ENCODE peak calls at places on chromosomes 6 and 20, in nine cellular contexts. One of them, this sample, is unnamed.

GRCh38 chr6:35494161-35494563 is 2.7 kb downstream of the TEAD3 start:
- DNase-seq in activated CD4-positive, alpha-beta T cell treated with anti-CD3 and anti-CD28 coated beads, Interleukin-2, amount 10 ng/mL, durations not matched to agents 7 days and 5 days: no peak
- DNase-seq in stimulated activated CD8-positive, alpha-beta memory T cell treated with anti-CD3 and anti-CD28 coated beads, Interleukin-15, amount 100 ng/mL, for 1 hour: no peak
- DNase-seq in tibial artery: no peak
- DNase-seq in mucosa of gallbladder: no peak
- DNase-seq in prostate gland: no peak
- DNase-seq in left colon: no peak
- DNase-seq in stimulated activated naive CD4-positive, alpha-beta T cell: no peak
- DNase-seq in naive B cell: no peak
- DNase-seq in this sample: no peak

GRCh38 chr20:11502051-11502450 is 415.6 kb upstream of the BTBD3 start:
- DNase-seq in mucosa of gallbladder: no peak
- DNase-seq in left colon: no peak
- DNase-seq in activated CD4-positive, alpha-beta T cell treated with anti-CD3 and anti-CD28 coated beads, Interleukin-2, amount 10 ng/mL, durations not matched to agents 7 days and 5 days: no peak
- DNase-seq in tibial artery: no peak
- DNase-seq in prostate gland: no peak
- DNase-seq in naive B cell: no peak
- DNase-seq in stimulated activated CD8-positive, alpha-beta memory T cell treated with anti-CD3 and anti-CD28 coated beads, Interleukin-15, amount 100 ng/mL, for 1 hour: no peak
- DNase-seq in stimulated activated naive CD4-positive, alpha-beta T cell: no peak
- DNase-seq in this sample: no peak

GRCh38 chr6:137282253-137282652 is 63.1 kb upstream of the IFNGR1 start:
- DNase-seq in activated CD4-positive, alpha-beta T cell treated with anti-CD3 and anti-CD28 coated beads, Interleukin-2, amount 10 ng/mL, durations not matched to agents 7 days and 5 days: no peak
- DNase-seq in left colon: no peak
- DNase-seq in tibial artery: no peak
- DNase-seq in naive B cell: peak; percentile 26
- DNase-seq in stimulated activated naive CD4-positive, alpha-beta T cell: no peak
- DNase-seq in prostate gland: no peak
- DNase-seq in stimulated activated CD8-positive, alpha-beta memory T cell treated with anti-CD3 and anti-CD28 coated beads, Interleukin-15, amount 100 ng/mL, for 1 hour: no peak
- DNase-seq in mucosa of gallbladder: no peak
- DNase-seq in this sample: no peak

GRCh38 chr6:167855825-167856425 is 29.2 kb downstream of the AFDN start:
- DNase-seq in tibial artery: no peak
- DNase-seq in left colon: no peak
- DNase-seq in prostate gland: no peak
- DNase-seq in naive B cell: no peak
- DNase-seq in activated CD4-positive, alpha-beta T cell treated with anti-CD3 and anti-CD28 coated beads, Interleukin-2, amount 10 ng/mL, durations not matched to agents 7 days and 5 days: no peak
- DNase-seq in stimulated activated CD8-positive, alpha-beta memory T cell treated with anti-CD3 and anti-CD28 coated beads, Interleukin-15, amount 100 ng/mL, for 1 hour: no peak
- DNase-seq in mucosa of gallbladder: no peak
- DNase-seq in stimulated activated naive CD4-positive, alpha-beta T cell: no peak
- DNase-seq in this sample: no peak

GRCh38 chr6:32154514-32155161 is 697 bp downstream of the PPT2 start:
- DNase-seq in prostate gland: peak; percentile 79
- DNase-seq in stimulated activated CD8-positive, alpha-beta memory T cell treated with anti-CD3 and anti-CD28 coated beads, Interleukin-15, amount 100 ng/mL, for 1 hour: peak; percentile 37
- DNase-seq in activated CD4-positive, alpha-beta T cell treated with anti-CD3 and anti-CD28 coated beads, Interleukin-2, amount 10 ng/mL, durations not matched to agents 7 days and 5 days: peak; percentile 77
- DNase-seq in mucosa of gallbladder: peak; percentile 69
- DNase-seq in left colon: peak; percentile 86
- DNase-seq in stimulated activated naive CD4-positive, alpha-beta T cell: peak; percentile 53
- DNase-seq in naive B cell: peak; percentile 73
- DNase-seq in tibial artery: peak; percentile 60
- DNase-seq in this sample: peak; percentile 42

GRCh38 chr20:41454250-41454649 is 87.6 kb upstream of the EMILIN3 start:
- DNase-seq in left colon: no peak
- DNase-seq in stimulated activated CD8-positive, alpha-beta memory T cell treated with anti-CD3 and anti-CD28 coated beads, Interleukin-15, amount 100 ng/mL, for 1 hour: no peak
- DNase-seq in prostate gland: no peak
- DNase-seq in tibial artery: no peak
- DNase-seq in stimulated activated naive CD4-positive, alpha-beta T cell: no peak
- DNase-seq in naive B cell: no peak
- DNase-seq in activated CD4-positive, alpha-beta T cell treated with anti-CD3 and anti-CD28 coated beads, Interleukin-2, amount 10 ng/mL, durations not matched to agents 7 days and 5 days: no peak
- DNase-seq in mucosa of gallbladder: no peak
- DNase-seq in this sample: no peak

GRCh38 chr20:17461941-17462340 is 69.2 kb downstream of the BFSP1 start:
- DNase-seq in stimulated activated naive CD4-positive, alpha-beta T cell: no peak
- DNase-seq in stimulated activated CD8-positive, alpha-beta memory T cell treated with anti-CD3 and anti-CD28 coated beads, Interleukin-15, amount 100 ng/mL, for 1 hour: no peak
- DNase-seq in activated CD4-positive, alpha-beta T cell treated with anti-CD3 and anti-CD28 coated beads, Interleukin-2, amount 10 ng/mL, durations not matched to agents 7 days and 5 days: no peak
- DNase-seq in tibial artery: no peak
- DNase-seq in left colon: no peak
- DNase-seq in prostate gland: no peak
- DNase-seq in naive B cell: no peak
- DNase-seq in mucosa of gallbladder: no peak
- DNase-seq in this sample: no peak

GRCh38 chr20:11935754-11936551 is 18.3 kb downstream of the BTBD3 start:
- DNase-seq in naive B cell: no peak
- DNase-seq in activated CD4-positive, alpha-beta T cell treated with anti-CD3 and anti-CD28 coated beads, Interleukin-2, amount 10 ng/mL, durations not matched to agents 7 days and 5 days: no peak
- DNase-seq in prostate gland: no peak
- DNase-seq in stimulated activated naive CD4-positive, alpha-beta T cell: no peak
- DNase-seq in tibial artery: no peak
- DNase-seq in left colon: no peak
- DNase-seq in stimulated activated CD8-positive, alpha-beta memory T cell treated with anti-CD3 and anti-CD28 coated beads, Interleukin-15, amount 100 ng/mL, for 1 hour: no peak
- DNase-seq in mucosa of gallbladder: no peak
- DNase-seq in this sample: no peak

GRCh38 chr20:51979226-51979625 is 176.9 kb upstream of the SALL4 start:
- DNase-seq in activated CD4-positive, alpha-beta T cell treated with anti-CD3 and anti-CD28 coated beads, Interleukin-2, amount 10 ng/mL, durations not matched to agents 7 days and 5 days: no peak
- DNase-seq in mucosa of gallbladder: no peak
- DNase-seq in stimulated activated CD8-positive, alpha-beta memory T cell treated with anti-CD3 and anti-CD28 coated beads, Interleukin-15, amount 100 ng/mL, for 1 hour: no peak
- DNase-seq in left colon: no peak
- DNase-seq in prostate gland: no peak
- DNase-seq in stimulated activated naive CD4-positive, alpha-beta T cell: no peak
- DNase-seq in tibial artery: no peak
- DNase-seq in naive B cell: no peak
- DNase-seq in this sample: no peak

GRCh38 chr20:57617079-57617795 is 3.0 kb downstream of the ZBP1 start:
- DNase-seq in left colon: no peak
- DNase-seq in mucosa of gallbladder: peak; percentile 5
- DNase-seq in prostate gland: no peak
- DNase-seq in tibial artery: no peak
- DNase-seq in naive B cell: no peak
- DNase-seq in stimulated activated naive CD4-positive, alpha-beta T cell: no peak
- DNase-seq in activated CD4-positive, alpha-beta T cell treated with anti-CD3 and anti-CD28 coated beads, Interleukin-2, amount 10 ng/mL, durations not matched to agents 7 days and 5 days: no peak
- DNase-seq in stimulated activated CD8-positive, alpha-beta memory T cell treated with anti-CD3 and anti-CD28 coated beads, Interleukin-15, amount 100 ng/mL, for 1 hour: no peak
- DNase-seq in this sample: no peak

GRCh38 chr20:9172908-9173307 is 104.0 kb downstream of the PLCB4 start:
- DNase-seq in stimulated activated naive CD4-positive, alpha-beta T cell: no peak
- DNase-seq in left colon: no peak
- DNase-seq in mucosa of gallbladder: no peak
- DNase-seq in tibial artery: no peak
- DNase-seq in prostate gland: no peak
- DNase-seq in naive B cell: no peak
- DNase-seq in stimulated activated CD8-positive, alpha-beta memory T cell treated with anti-CD3 and anti-CD28 coated beads, Interleukin-15, amount 100 ng/mL, for 1 hour: no peak
- DNase-seq in activated CD4-positive, alpha-beta T cell treated with anti-CD3 and anti-CD28 coated beads, Interleukin-2, amount 10 ng/mL, durations not matched to agents 7 days and 5 days: no peak
- DNase-seq in this sample: no peak